ENCODE peak calls at places on chromosomes 4 and X, in seven cellular contexts. X is CD4-positive, CD25-positive, alpha-beta regulatory T cell; H is stimulated activated CD8-positive, alpha-beta memory T cell treated with anti-CD3 and anti-CD28 coated beads, Interleukin-15, amount 100 ng/mL, for 24 hours; G is iris pigment epithelial cell; S is retina; Q is EL; B is GM12865. N is an unnamed sample.

GRCh38 chr4:45732161-45732560 is 391.7 kb downstream of the GABRG1 start:
- DNase-seq in X (no peak), H (no peak), G (no peak), S (no peak), Q (no peak), B (no peak), N (no peak)

GRCh38 chr4:54475546-54475945 is 182.2 kb upstream of the KIT start:
- DNase-seq in X (no peak), H (no peak), G (no peak), S (no peak), Q (peak; percentile 61), B (no peak), N (no peak)

GRCh38 chr4:185039508-185040273 is 21.4 kb downstream of the HELT start:
- DNase-seq in X (peak; percentile 72), H (no peak), G (peak; percentile 66), S (peak; percentile 67), Q (peak; percentile 65), B (peak; percentile 74), N (peak; percentile 36)

GRCh38 chr4:84451546-84451945 is 47.5 kb downstream of the NKX6-1 start:
- DNase-seq in X (no peak), H (no peak), G (peak; percentile 15), S (no peak), Q (no peak), B (peak; percentile 1), N (no peak)

GRCh38 chrX:77009691-77010090 is 437.5 kb upstream of the FGF16 start:
- DNase-seq in X (no peak), H (no peak), G (peak; percentile 9), S (no peak), Q (no peak), B (no peak), N (no peak)

GRCh38 chr4:10085828-10086505 is 30.6 kb downstream of the WDR1 start:
- DNase-seq in X (no peak), H (no peak), G (no peak), S (no peak), Q (no peak), B (no peak), N (no peak)

GRCh38 chr4:127623755-127624087 is 9.0 kb upstream of the INTU start:
- DNase-seq in X (no peak), H (no peak), G (peak; percentile 34), S (no peak), Q (peak; percentile 28), B (no peak), N (no peak)

GRCh38 chr4:51942108-51942832 is 77.9 kb downstream of the LRRC66 start:
- DNase-seq in X (no peak), H (no peak), G (peak; percentile 15), S (no peak), Q (peak; percentile 38), B (no peak), N (no peak)

GRCh38 chrX:74602142-74602541 is 12.3 kb downstream of the RLIM start:
- DNase-seq in X (no peak), H (no peak), G (no peak), S (no peak), Q (no peak), B (no peak), N (no peak)

N was measured in NCI-H345.